ENCODE peak calls at places on chromosomes 16 and 17, in eight cellular contexts. L is endodermal cell; E is astrocyte of the spinal cord; C is heart right ventricle; X is endothelial cell of umbilical vein; B is CD4-positive, CD25-positive, alpha-beta regulatory T cell; O is fibroblast of villous mesenchyme; K is lower lobe of right lung. W is an unnamed sample.

GRCh38 chr17:35761601-35762000 is 914 bp downstream of the C17orf50 start:
- DNase-seq in K (no peak), O (no peak), X (no peak), E (no peak), L (no peak), C (no peak), B (no peak), W (no peak)

GRCh38 chr17:7021993-7022778 is 664 bp upstream of the BCL6B start:
- DNase-seq in E (peak), O (peak), K (peak), C (peak), L (peak), B (peak), X (peak), W (peak)

GRCh38 chr16:69187891-69188451 is 1.0 kb downstream of the SNTB2 start:
- DNase-seq in K (peak), E (peak), X (peak), L (peak), O (peak), B (peak), C (peak), W (peak)

GRCh38 chr17:51119415-51120356 is 982 bp downstream of the SPAG9 start:
- DNase-seq in O (peak), X (peak), B (peak), C (peak), K (peak), E (peak), L (peak), W (peak)

GRCh38 chr17:37610971-37611370 is 1.8 kb upstream of the SYNRG start:
- DNase-seq in K (no peak), C (no peak), E (no peak), X (no peak), B (no peak), O (no peak), L (no peak), W (peak)

GRCh38 chr16:14180431-14181059 is 109.4 kb downstream of the MRTFB start:
- DNase-seq in O (no peak), B (no peak), X (no peak), E (no peak), C (no peak), K (peak), L (peak), W (no peak)

GRCh38 chr17:55806745-55807466 is 56.1 kb downstream of the PCTP start:
- DNase-seq in L (no peak), K (no peak), C (no peak), X (no peak), E (no peak), O (no peak), B (no peak), W (no peak)

GRCh38 chr17:80017226-80018010 is 18.3 kb downstream of the TBC1D16 start:
- DNase-seq in X (no peak), K (no peak), C (no peak), B (no peak), E (no peak), L (no peak), O (no peak), W (no peak)

GRCh38 chr16:11080999-11081630 is 136.8 kb downstream of the CLEC16A start:
- DNase-seq in C (no peak), L (no peak), O (no peak), X (no peak), K (no peak), B (no peak), E (no peak), W (no peak)

GRCh38 chr17:57975044-57975443 is 13.0 kb downstream of the VEZF1 start:
- DNase-seq in K (no peak), B (no peak), O (peak), X (no peak), E (peak), L (no peak), C (no peak), W (peak)

GRCh38 chr16:88677721-88678120 is 8.6 kb downstream of the SNAI3 start:
- DNase-seq in X (no peak), C (no peak), O (no peak), B (no peak), K (no peak), L (no peak), E (no peak), W (no peak)
- H3K4me3 ChIP-seq in X (no peak), C (no peak), O (no peak), B (no peak), K (no peak), L (no peak), E (no peak), W (no peak)

GRCh38 chr16:67883872-67884261 is 818 bp upstream of the NRN1L start:
- DNase-seq in C (peak), K (peak), X (peak), E (peak), O (peak), B (peak), L (peak), W (no peak)
- H3K4me3 ChIP-seq in C (no peak), K (no peak), X (no peak), E (no peak), O (no peak), B (no peak), L (no peak), W (no peak)

GRCh38 chr17:77419547-77420475 is 279.0 kb downstream of the SEC14L1 start:
- DNase-seq in E (peak), X (no peak), L (peak), K (no peak), O (no peak), C (no peak), B (no peak), W (peak)
- H3K4me3 ChIP-seq in E (no peak), X (no peak), L (no peak), K (no peak), O (no peak), C (no peak), B (no peak), W (no peak)

GRCh38 chr16:2206780-2207433 is 1.7 kb downstream of the MLST8 start:
- DNase-seq in B (no peak), E (no peak), C (no peak), O (peak), X (no peak), L (no peak), K (peak), W (no peak)
- H3K4me3 ChIP-seq in B (no peak), E (no peak), C (no peak), O (no peak), X (no peak), L (no peak), K (no peak), W (no peak)

GRCh38 chr17:75263051-75263450 is 1.4 kb downstream of the MRPS7 start:
- DNase-seq in X (no peak), K (no peak), O (no peak), C (no peak), L (no peak), E (no peak), B (no peak), W (no peak)
- H3K4me3 ChIP-seq in X (no peak), K (no peak), O (no peak), C (peak), L (peak), E (no peak), B (peak), W (no peak)

GRCh38 chr17:8223356-8224063 is 13.1 kb upstream of the AURKB start:
- DNase-seq in L (peak), X (no peak), C (peak), O (peak), B (peak), K (peak), E (peak), W (peak)

GRCh38 chr17:8221663-8222379 is 11.4 kb upstream of the AURKB start:
- DNase-seq in X (peak), L (peak), O (peak), K (peak), E (peak), B (peak), C (peak), W (peak)

GRCh38 chr17:8222380-8222629 is 11.9 kb upstream of the AURKB start:
- DNase-seq in E (no peak), L (peak), C (no peak), K (no peak), X (no peak), O (no peak), B (peak), W (no peak)

GRCh38 chr17:8222630-8223355 is 12.4 kb upstream of the AURKB start:
- DNase-seq in E (peak), K (peak), X (peak), O (peak), L (peak), C (peak), B (peak), W (peak)

GRCh38 chr17:8220783-8221662 is 10.6 kb upstream of the AURKB start:
- DNase-seq in C (peak), B (peak), E (peak), O (peak), K (peak), L (peak), X (peak), W (peak)
- H3K4me3 ChIP-seq in C (peak), B (peak), E (peak), O (peak), K (peak), L (peak), X (peak), W (peak)

GRCh38 chr17:63819131-63819530 is 8.1 kb upstream of the PSMC5 start:
- DNase-seq in C (no peak), B (no peak), E (no peak), L (no peak), O (no peak), X (no peak), K (no peak), W (no peak)

GRCh38 chr17:63817736-63818385 is 9.4 kb upstream of the PSMC5 start:
- DNase-seq in K (no peak), C (no peak), O (no peak), E (no peak), B (no peak), X (no peak), L (peak), W (no peak)

GRCh38 chr17:63821809-63822208 is 5.4 kb upstream of the PSMC5 start:
- DNase-seq in E (no peak), B (no peak), L (no peak), C (no peak), X (no peak), K (no peak), O (no peak), W (no peak)

GRCh38 chr17:63820963-63821561 is 6.2 kb upstream of the PSMC5 start:
- DNase-seq in E (no peak), O (no peak), X (no peak), K (no peak), B (no peak), C (no peak), L (no peak), W (no peak)

GRCh38 chr17:63819585-63820537 is 7.4 kb upstream of the PSMC5 start:
- DNase-seq in X (no peak), B (peak), L (peak), C (no peak), E (no peak), K (no peak), O (no peak), W (no peak)
- H3K4me3 ChIP-seq in X (no peak), B (no peak), L (no peak), C (no peak), E (no peak), K (no peak), O (no peak), W (no peak)

DNA sequence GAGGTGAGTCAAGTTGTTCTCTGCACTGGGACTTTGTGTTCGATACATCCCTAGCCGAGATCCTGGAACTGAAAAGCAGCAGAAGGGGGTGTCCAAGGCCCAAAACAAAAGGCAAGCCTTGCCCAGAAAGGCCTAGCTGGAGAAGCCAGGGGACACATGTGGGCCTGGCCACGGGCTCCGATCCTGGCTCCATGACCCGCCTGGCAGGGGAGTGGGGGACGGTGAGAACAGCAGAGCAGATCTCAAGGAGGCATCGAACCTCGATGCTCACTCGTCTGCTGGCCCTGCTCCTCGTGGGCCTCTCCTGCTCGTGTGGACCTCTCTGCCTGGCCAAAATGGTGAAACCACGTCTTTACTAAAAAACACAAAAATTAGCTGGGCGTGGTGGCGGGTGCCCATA is 8.9 kb downstream of the CCNF start:
- DNase-seq in E (no peak), C (no peak), B (no peak), O (no peak), L (peak), X (no peak), K (no peak), W (no peak)
- H3K4me3 ChIP-seq in E (no peak), C (no peak), B (no peak), O (no peak), L (no peak), X (no peak), K (no peak), W (no peak)

DNA sequence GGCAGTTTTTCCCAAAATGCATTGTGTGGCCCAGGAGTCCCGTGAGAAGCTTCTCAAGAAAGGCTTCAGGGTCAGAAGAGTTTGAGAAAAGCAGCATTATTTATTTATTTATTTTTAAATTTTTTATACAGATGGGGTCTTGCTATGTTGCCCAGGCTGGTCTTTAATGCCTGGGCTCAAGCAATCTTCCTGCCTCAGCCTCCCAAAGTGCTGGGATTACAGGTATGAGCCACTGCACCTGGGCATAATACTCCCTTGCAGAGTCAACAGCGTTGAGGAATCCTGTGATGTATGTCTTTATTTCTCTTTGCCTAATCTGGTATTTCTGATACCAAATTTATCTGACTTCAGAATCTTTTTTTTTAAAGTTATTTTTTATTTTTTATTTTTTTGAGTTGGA is 15.2 kb downstream of the LAT start:
- DNase-seq in B (no peak), C (no peak), X (no peak), K (no peak), E (no peak), O (no peak), L (no peak), W (no peak)
- H3K4me3 ChIP-seq in B (no peak), C (no peak), X (no peak), K (no peak), E (no peak), O (no peak), L (no peak), W (no peak)

W was measured in AG10803.